ENCODE peak calls at places on chromosome 1, in five cellular contexts. J, I, V, F and Z are unnamed samples.

GRCh38 chr1:210377934-210378333 is 49.2 kb downstream of the HHAT start:
- DNase-seq in J (peak; percentile 60), I (no peak), V (no peak), F (no peak), Z (no peak)

GRCh38 chr1:212987702-212988322 is 27.9 kb downstream of the ANGEL2 start:
- DNase-seq in J (peak; percentile 55), I (no peak), V (no peak), F (no peak), Z (no peak)

GRCh38 chr1:177255411-177255810 is 84.7 kb downstream of the BRINP2 start:
- DNase-seq in J (peak; percentile 94), I (no peak), V (no peak), F (no peak), Z (no peak)

GRCh38 chr1:228944991-228945390 is 209.7 kb downstream of the RHOU start:
- DNase-seq in J (no peak), I (no peak), V (no peak), F (no peak), Z (no peak)

GRCh38 chr1:237867380-237867888 is 23.3 kb downstream of the ZP4 start:
- DNase-seq in J (no peak), I (no peak), V (no peak), F (no peak), Z (no peak)

GRCh38 chr1:214310777-214311690 is 30.1 kb downstream of the SMYD2 start:
- DNase-seq in J (no peak), I (no peak), V (no peak), F (no peak), Z (no peak)

GRCh38 chr1:101238041-101238515 is 1.3 kb downstream of the S1PR1 start:
- DNase-seq in J (no peak), I (no peak), V (no peak), F (peak; percentile 31), Z (no peak)

GRCh38 chr1:72280714-72281113 is 1.6 kb downstream of the NEGR1 start:
- DNase-seq in J (no peak), I (no peak), V (no peak), F (no peak), Z (peak; percentile 5)

DNA sequence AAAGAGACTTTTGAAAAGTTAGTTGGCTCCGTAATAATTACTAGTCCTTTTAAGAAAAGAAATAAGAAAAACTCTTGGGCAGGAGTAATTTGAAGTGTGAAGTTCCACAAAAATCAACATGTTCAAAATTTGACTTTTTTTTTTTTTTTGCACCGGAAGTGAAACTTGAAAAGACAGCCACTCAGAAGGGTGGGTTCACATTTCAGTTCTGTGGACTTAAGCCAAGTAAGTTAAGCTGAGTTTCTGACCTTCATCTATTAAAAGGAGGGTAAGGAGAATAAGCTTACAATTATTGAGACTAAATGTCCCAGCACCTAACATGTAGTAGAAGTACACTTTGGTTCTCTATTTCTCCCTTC is 11.0 kb downstream of the RO60 start:
- DNase-seq in J (no peak), I (no peak), V (no peak), F (no peak), Z (no peak)
- TF ChIP-seq CTCF in J (no peak), I (no peak), V (no peak), F (no peak), Z (no peak)

GRCh38 chr1:30806381-30807317 is 49.1 kb upstream of the LAPTM5 start:
- DNase-seq in J (no peak), I (no peak), V (no peak), F (no peak), Z (no peak)
- TF ChIP-seq CTCF in J (no peak), I (no peak), V (no peak), F (no peak), Z (no peak)

GRCh38 chr1:207875532-207875931 is 35.4 kb downstream of the CD34 start:
- DNase-seq in J (no peak), I (no peak), V (no peak), F (no peak), Z (no peak)

GRCh38 chr1:207878939-207879338 is 32.0 kb downstream of the CD34 start:
- DNase-seq in J (no peak), I (no peak), V (no peak), F (no peak), Z (no peak)

GRCh38 chr1:207873055-207873890 is 37.7 kb downstream of the CD34 start:
- DNase-seq in J (no peak), I (no peak), V (no peak), F (peak; percentile 48), Z (no peak)

GRCh38 chr1:207872655-207873054 is 38.3 kb downstream of the CD34 start:
- DNase-seq in J (no peak), I (no peak), V (no peak), F (no peak), Z (no peak)

GRCh38 chr1:207876129-207876528 is 34.8 kb downstream of the CD34 start:
- DNase-seq in J (no peak), I (no peak), V (no peak), F (peak; percentile 30), Z (no peak)
- TF ChIP-seq CTCF in J (peak; percentile 31), I (no peak), V (no peak), F (peak; percentile 54), Z (peak; percentile 29)

DNA sequence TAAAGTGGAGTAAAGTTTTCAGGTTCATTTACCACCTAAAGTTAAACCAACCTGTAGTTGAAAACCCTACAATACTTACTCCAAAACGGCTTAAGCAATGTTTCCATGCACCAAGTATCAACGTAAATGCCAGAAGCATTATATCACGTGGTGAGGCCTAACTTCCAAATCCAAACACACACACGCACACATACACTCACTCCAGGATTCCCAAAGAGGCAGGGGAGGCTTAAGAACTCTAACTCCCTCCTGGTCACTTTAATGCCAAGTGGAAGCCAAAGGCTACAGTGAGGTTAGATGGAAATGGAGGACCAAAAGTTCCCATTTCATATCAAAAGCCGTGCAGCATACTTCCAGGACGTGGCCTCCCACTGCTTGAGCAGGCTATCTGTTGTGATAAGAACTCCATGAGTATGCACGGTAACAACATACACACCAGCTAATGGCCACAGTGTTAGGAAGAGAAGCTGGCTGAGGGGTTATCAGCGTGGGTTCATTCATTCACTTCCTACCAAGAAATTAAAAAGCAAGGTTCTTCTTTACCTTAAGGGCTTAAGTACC is 224.1 kb downstream of the SLC45A1 start:
- DNase-seq in J (no peak), I (no peak), V (no peak), F (no peak), Z (no peak)
- TF ChIP-seq CTCF in J (no peak), I (no peak), V (no peak), F (no peak), Z (no peak)

DNA sequence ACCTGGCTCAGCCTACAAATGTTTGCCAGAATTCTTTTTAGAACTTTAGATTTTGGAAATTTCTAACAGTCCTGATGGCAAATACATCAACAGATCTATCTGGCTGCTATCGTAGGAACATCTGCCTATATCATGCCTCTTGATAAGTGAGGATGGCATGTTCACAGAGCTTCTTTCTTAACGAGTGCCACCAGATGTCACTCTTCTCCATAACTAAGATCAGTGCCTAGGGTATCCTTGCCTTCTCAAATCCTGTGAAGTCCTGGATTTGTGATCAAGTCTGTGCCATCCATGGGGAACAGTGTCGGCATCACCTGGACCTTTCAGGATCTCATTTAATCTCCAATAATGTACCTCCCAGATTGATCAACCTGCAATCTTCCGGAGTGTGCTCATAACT is 36.5 kb upstream of the CD5L start:
- DNase-seq in J (peak; percentile 37), I (no peak), V (no peak), F (peak; percentile 16), Z (peak; percentile 13)
- TF ChIP-seq CTCF in J (peak; percentile 58), I (no peak), V (no peak), F (peak; percentile 27), Z (peak; percentile 52)

GRCh38 chr1:204975021-204975420 is 68.0 kb upstream of the CNTN2 start:
- DNase-seq in J (no peak), I (no peak), V (no peak), F (no peak), Z (no peak)
- TF ChIP-seq CTCF in J (no peak), I (no peak), V (no peak), F (no peak), Z (no peak)

DNA sequence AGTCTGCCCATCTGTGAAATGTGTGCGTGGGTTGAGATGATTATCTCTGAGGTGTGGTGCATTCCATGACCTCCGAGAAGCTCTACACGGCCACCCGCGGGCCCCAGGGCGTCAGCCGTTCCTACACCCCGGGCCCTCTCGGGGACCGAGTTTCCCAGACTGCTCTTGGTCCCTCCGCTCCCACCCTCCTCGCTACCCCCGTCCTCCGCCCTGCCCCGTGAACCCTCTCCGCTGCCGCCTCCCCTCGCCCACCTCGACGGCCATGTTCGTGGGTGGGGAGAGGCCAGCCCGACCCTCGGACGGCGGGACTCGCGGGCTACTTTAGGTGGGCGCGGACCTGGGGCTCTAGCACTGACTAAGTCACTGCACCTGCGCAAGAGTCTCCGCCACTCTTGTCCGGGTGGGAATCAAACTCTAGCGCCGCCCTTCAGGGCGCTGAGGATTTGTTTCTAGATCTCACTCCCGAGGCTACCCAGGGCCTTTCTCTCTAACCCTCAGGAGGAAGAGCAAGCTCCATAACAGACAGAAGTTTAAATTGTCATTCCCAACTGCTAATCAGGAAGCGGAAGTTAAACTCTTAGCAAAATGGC is 47.7 kb upstream of the VWA5B1 start:
- DNase-seq in J (no peak), I (no peak), V (no peak), F (no peak), Z (no peak)
- TF ChIP-seq CTCF in J (peak; percentile 5), I (no peak), V (no peak), F (no peak), Z (no peak)

DNA sequence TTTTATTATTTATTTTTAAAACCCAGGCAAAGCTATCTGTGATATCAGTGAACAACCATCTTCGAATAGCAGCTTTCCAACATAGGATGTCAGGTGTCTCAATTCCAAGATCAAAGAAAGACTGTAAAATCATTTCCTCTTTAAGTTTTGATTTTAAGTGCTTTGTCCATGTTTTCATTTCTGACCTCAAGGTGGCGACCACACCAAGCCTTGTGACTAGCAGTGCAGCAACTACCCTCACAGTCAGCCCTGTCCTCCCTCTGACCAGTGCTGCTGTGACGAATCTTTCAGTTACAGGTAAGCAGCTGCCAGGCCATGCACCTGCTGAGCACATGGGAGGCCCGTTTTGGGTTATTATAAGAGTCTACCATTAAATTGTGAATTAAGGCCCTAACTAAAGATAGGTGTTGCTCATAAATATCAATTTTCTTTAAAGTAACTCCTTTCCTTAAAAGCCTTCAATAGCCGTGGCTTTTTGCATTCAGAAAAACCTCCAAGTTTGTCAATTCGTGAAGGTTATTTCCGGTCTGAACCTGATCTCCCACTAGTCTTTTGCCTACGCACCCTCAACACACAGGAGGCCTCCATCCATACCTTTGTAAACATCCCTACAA is 117.0 kb downstream of the CD247 start:
- DNase-seq in J (peak; percentile 45), I (peak; percentile 62), V (peak; percentile 60), F (peak; percentile 56), Z (no peak)
- TF ChIP-seq CTCF in J (peak; percentile 65), I (no peak), V (peak; percentile 52), F (peak; percentile 51), Z (peak; percentile 67)

DNA sequence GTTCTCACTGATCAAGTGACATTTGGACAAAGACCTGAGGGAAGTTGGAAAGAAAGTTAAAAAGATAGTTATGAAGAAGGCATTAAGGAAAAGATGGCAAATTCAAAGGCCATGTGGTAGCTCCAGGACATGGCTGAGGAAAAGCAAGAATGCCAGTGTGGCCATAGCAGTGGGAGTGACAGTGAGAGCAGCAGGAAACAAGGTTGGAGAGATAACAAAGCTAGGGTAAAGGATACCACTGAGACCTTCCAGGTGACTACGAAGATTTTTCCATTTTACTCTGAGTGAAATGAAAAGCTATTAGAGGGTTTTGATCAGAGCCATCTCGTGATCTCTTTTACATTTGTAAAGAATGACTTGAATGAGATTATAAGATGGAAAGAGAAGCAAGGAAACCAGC is 170.6 kb downstream of the SLC44A5 start:
- DNase-seq in J (no peak), I (no peak), V (no peak), F (no peak), Z (no peak)
- TF ChIP-seq CTCF in J (no peak), I (no peak), V (no peak), F (no peak), Z (no peak)